ENCODE peak calls at places on chromosomes 2 and 18, in ten cellular contexts. G, F, Q, M, I, A, T, X, Y and R are unnamed samples.
A peak's percentile ranks its signal among the peaks of the same experiment; 100 is the strongest.

GRCh38 chr2:196486145-196486544 is 153.4 kb upstream of the CCDC150 start:
- DNase-seq in A (no peak), X (no peak), M (no peak), Q (no peak), I (no peak), T (no peak), Y (no peak), F (no peak), G (no peak), R (no peak)

GRCh38 chr2:9984217-9984739 is 32.8 kb downstream of the GRHL1 start:
- DNase-seq in T (peak; percentile 20), X (no peak), Y (no peak), I (no peak), Q (peak; percentile 71), G (no peak), F (peak; percentile 32), A (peak; percentile 61), M (no peak), R (no peak)

GRCh38 chr2:236776695-236777251 is 207.1 kb downstream of the ACKR3 start:
- DNase-seq in Y (no peak), M (no peak), T (no peak), G (peak; percentile 34), A (no peak), X (no peak), Q (peak; percentile 74), F (peak; percentile 94), I (peak; percentile 34), R (peak; percentile 65)

GRCh38 chr2:231455222-231455621 is 9.1 kb downstream of the NCL start:
- DNase-seq in M (no peak), I (no peak), A (no peak), T (no peak), F (no peak), Q (no peak), X (no peak), G (no peak), Y (no peak), R (no peak)

GRCh38 chr2:108615480-108616090 is 81.3 kb downstream of the LIMS1 start:
- DNase-seq in X (no peak), G (no peak), F (no peak), T (no peak), M (no peak), Q (no peak), Y (no peak), A (no peak), I (no peak), R (no peak)

GRCh38 chr18:76495435-76496199 is 575 bp upstream of the ZNF516 start:
- DNase-seq in F (peak; percentile 56), G (peak; percentile 38), A (no peak), Y (no peak), I (no peak), Q (peak; percentile 63), X (no peak), T (no peak), M (no peak), R (no peak)

GRCh38 chr18:63895190-63895589 is 7.7 kb downstream of the SERPINB2 start:
- DNase-seq in Q (no peak), T (no peak), M (no peak), Y (no peak), I (no peak), F (no peak), G (no peak), X (no peak), A (no peak), R (no peak)

GRCh38 chr2:231883468-231883881 is 42.7 kb downstream of the NPPC start:
- DNase-seq in Y (no peak), Q (no peak), I (no peak), A (no peak), T (no peak), X (no peak), F (peak; percentile 11), G (no peak), M (no peak), R (no peak)

GRCh38 chr2:15348028-15348427 is 213.1 kb downstream of the NBAS start:
- DNase-seq in F (no peak), G (no peak), T (no peak), A (no peak), X (no peak), Y (no peak), I (no peak), Q (no peak), M (no peak), R (no peak)

GRCh38 chr2:39665811-39666488 is at the start of gene TMEM178A:
- DNase-seq in I (no peak), X (peak; percentile 21), M (peak; percentile 14), T (no peak), Q (peak; percentile 10), A (no peak), Y (no peak), G (no peak), F (no peak), R (no peak)

GRCh38 chr2:200247494-200247893 is 59.0 kb upstream of the SPATS2L start:
- DNase-seq in X (no peak), T (no peak), A (no peak), G (no peak), Y (no peak), F (peak; percentile 60), I (no peak), M (no peak), Q (no peak), R (no peak)

GRCh38 chr18:331231-331771 is 63.5 kb upstream of the THOC1 start:
- DNase-seq in G (no peak), A (no peak), Q (peak; percentile 42), Y (no peak), T (no peak), I (no peak), X (no peak), M (no peak), F (peak; percentile 78), R (no peak)

GRCh38 chr2:177315303-177315887 is 50.9 kb upstream of the NFE2L2 start:
- DNase-seq in F (no peak), T (no peak), G (no peak), Y (no peak), M (no peak), I (no peak), X (no peak), A (no peak), Q (no peak), R (no peak)

GRCh38 chr2:70871398-70872211 is 36.0 kb upstream of the CD207 start:
- DNase-seq in Q (peak; percentile 83), Y (peak; percentile 94), A (peak; percentile 84), G (peak; percentile 86), X (peak; percentile 92), M (peak; percentile 92), I (peak; percentile 59), F (peak; percentile 28), T (peak; percentile 20), R (peak; percentile 25)
- H3K4me3 ChIP-seq in Q (no peak overlapping the region), Y (peak overlapping the region; percentile 32), A (no peak overlapping the region), G (no peak overlapping the region), X (no peak overlapping the region), M (no peak overlapping the region), I (no peak overlapping the region), F (no peak overlapping the region), T (no peak overlapping the region), R (no peak overlapping the region)

DNA sequence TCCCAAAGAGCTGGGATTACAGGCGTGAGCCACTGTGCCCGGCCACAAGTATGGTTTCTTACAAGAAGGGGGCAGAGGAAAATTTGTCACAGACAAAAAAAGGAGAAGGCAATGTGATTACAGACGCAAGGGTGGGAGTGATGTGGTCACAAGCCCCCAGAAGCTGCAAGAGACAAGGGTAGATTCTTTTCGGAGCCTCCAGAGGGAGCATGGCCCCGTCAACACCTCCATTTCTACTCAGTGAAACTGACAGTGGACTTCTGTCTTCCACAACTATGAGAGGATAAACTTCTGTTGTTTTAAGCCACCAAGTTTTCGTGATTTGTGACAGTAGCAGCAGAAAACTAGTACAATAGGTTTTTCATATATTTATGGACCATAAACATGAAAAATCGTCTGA is 2.1 kb upstream of the TCF7L1 start:
- DNase-seq in X (no peak), T (no peak), Y (no peak), Q (peak; percentile 59), I (no peak), F (no peak), G (peak; percentile 15), M (no peak), A (no peak), R (no peak)
- TF ChIP-seq CTCF in X (no peak), T (peak; percentile 81), Y (peak; percentile 68), Q (peak; percentile 51), I (peak; percentile 32), F (peak; percentile 39), G (peak; percentile 30), M (no peak), A (peak; percentile 48), R (peak; percentile 63)

DNA sequence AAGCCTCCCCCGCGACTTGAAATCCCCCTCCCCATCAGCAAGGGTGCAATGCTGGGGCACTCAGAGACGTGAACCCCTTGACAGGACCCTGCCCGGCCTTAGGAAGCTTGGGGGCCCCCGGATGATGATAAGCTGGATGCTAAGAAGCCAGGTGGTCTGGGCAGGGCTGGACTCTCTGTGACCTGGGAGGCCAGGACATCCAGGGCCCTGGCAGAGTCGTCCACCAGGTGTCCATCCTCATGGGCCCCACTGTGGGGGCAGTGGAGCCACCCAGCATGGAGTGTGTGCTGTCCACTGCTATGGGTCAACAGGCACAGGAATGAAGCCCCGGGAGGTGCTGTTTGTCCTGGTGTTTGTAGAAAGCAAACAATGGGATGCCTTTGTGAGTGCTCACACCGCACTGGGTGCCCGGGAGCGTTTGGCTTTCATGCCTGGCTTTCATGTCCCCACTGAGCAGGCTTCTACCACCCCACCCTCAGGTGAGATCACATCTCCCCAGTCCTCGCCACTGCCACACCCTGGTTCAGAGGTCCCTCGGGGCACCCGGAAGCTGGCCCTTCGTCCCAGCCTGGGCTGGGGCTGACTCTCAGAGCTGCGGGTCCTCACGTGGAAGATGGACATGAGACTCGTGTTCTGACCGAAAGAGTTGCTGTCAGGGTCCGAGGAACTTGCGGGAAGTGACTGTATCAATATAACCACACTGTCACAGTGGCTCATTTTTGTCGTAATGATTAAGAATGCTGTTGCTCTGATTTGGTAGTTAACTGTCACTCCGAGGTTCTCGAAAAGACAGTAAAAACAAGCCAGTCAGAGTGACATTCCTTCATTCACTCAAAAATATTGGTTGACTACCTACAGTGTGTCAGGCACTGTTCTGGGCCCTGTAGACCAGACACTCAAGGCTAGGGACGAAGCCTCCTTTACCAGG is 53.3 kb downstream of the INHBB start:
- DNase-seq in G (no peak), X (peak; percentile 12), M (no peak), A (peak; percentile 27), F (no peak), Y (no peak), Q (no peak), T (peak; percentile 53), I (no peak), R (peak; percentile 61)
- H3K27me3 ChIP-seq in G (no peaks in the 10 kb centered on the region), X (no peaks in the 10 kb centered on the region), M (no peaks in the 10 kb centered on the region), A (peaks cover 68% of the 10 kb centered on the region), F (peaks cover 13% of the 10 kb centered on the region), Y (no peaks in the 10 kb centered on the region), Q (peaks cover 16% of the 10 kb centered on the region), T (no peaks in the 10 kb centered on the region), I (peaks cover 12% of the 10 kb centered on the region), R (peaks cover 2% of the 10 kb centered on the region)

DNA sequence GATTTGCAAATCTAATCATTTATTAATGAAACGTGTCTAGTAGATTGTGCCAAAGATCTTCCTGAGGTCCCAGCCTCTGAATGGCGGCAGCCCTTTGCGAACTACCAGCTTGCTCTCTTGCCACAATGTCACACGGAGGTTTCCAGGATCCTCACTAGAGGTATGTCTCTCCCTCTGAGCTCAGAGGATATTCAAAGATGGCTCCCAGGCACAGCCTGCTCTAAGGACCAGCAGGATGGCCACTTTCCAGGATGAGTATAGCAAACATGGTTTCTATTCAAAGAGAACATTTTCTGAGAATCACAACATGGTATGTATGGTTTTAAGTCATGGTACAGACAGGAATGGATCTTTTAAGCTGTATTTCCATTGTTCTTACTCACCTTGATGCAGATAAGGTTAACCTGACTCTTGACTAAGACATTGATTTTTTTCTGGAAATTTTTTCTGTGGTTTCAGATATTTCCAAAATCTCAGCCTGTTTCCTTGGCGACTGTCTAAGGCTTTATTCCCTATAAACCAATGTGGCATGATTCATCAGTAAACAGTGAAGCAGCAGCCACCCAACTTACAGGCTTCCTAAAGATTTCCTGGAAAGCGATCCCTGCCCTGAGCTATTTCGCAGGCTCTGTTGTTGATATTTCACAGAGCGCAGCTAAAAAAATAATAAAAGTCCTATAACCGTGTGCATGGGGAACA is 54.1 kb upstream of the KLF7 start:
- DNase-seq in M (no peak), I (no peak), A (no peak), F (peak; percentile 85), Q (peak; percentile 66), X (no peak), G (no peak), Y (peak; percentile 31), T (no peak), R (no peak)
- H3K4me3 ChIP-seq in M (no peak overlapping the region), I (no peak overlapping the region), A (no peak overlapping the region), F (peak overlapping the region; percentile 7), Q (no peak overlapping the region), X (no peak overlapping the region), G (no peak overlapping the region), Y (no peak overlapping the region), T (no peak overlapping the region), R (no peak overlapping the region)